ENCODE peak calls at places on chromosome 5, in nine cellular contexts. N, U, S, M, O, E, X, C and T are unnamed samples. For H3K4me1, the result is how much of the 10 kb centered on the place peaks cover.

GRCh38 chr5:113221294-113222176 is 213.3 kb downstream of the TSSK1B start:
- DNase-seq in S (no peak), N (no peak), M (no peak), E (no peak), C (no peak), O (no peak), U (no peak), X (peak), T (no peak)

GRCh38 chr5:159100928-159101646 is 1.4 kb upstream of the EBF1 start:
- DNase-seq in U (peak), X (no peak), C (no peak), E (no peak), M (no peak), S (no peak), O (no peak), N (no peak), T (no peak)

GRCh38 chr5:172690258-172691075 is 49.4 kb downstream of the NEURL1B start:
- DNase-seq in M (no peak), C (no peak), U (no peak), E (no peak), N (no peak), X (no peak), O (no peak), S (no peak), T (no peak)

GRCh38 chr5:157820593-157821252 is 38.2 kb downstream of the CLINT1 start:
- DNase-seq in S (peak), E (no peak), U (peak), X (peak), M (no peak), N (peak), O (no peak), C (no peak), T (no peak)

GRCh38 chr5:148949871-148950863 is 112.7 kb downstream of the SH3TC2 start:
- DNase-seq in M (peak), N (peak), E (no peak), O (peak), X (peak), C (no peak), S (peak), U (no peak), T (peak)

GRCh38 chr5:67338416-67338815 is 141.8 kb upstream of the CD180 start:
- DNase-seq in U (no peak), C (no peak), E (no peak), S (no peak), N (no peak), M (no peak), X (no peak), O (no peak), T (no peak)

GRCh38 chr5:56003179-56003578 is 8.4 kb upstream of the IL6ST start:
- DNase-seq in E (peak), X (peak), C (no peak), M (no peak), N (peak), U (no peak), O (no peak), S (no peak), T (no peak)

GRCh38 chr5:159518361-159518760 is 188.1 kb upstream of the IL12B start:
- DNase-seq in O (peak), E (no peak), N (no peak), M (no peak), S (no peak), C (peak), U (no peak), X (peak), T (peak)

GRCh38 chr5:152632380-152632779 is 227.3 kb upstream of the NMUR2 start:
- DNase-seq in E (no peak), X (no peak), C (no peak), U (no peak), S (no peak), O (no peak), M (no peak), N (no peak), T (no peak)

GRCh38 chr5:82956600-82956999 is 120.6 kb downstream of the TMEM167A start:
- DNase-seq in U (no peak), M (no peak), N (no peak), C (no peak), O (no peak), S (no peak), X (no peak), E (no peak), T (no peak)

GRCh38 chr5:41908374-41909079 is 4.4 kb downstream of the RIMOC1 start:
- DNase-seq in C (no peak), U (no peak), O (no peak), S (no peak), E (no peak), X (no peak), N (no peak), M (no peak), T (no peak)

GRCh38 chr5:122705876-122706275 is 69.0 kb upstream of the SNX2 start:
- DNase-seq in S (no peak), M (no peak), U (no peak), N (no peak), X (no peak), O (no peak), E (no peak), C (no peak), T (no peak)

GRCh38 chr5:1359031-1359645 is 14.2 kb upstream of the CLPTM1L start:
- DNase-seq in S (no peak), N (no peak), M (no peak), U (no peak), C (no peak), O (no peak), E (no peak), X (no peak), T (no peak)

GRCh38 chr5:26009742-26010141 is 1028.6 kb downstream of the CDH9 start:
- DNase-seq in O (no peak), X (peak), S (no peak), M (no peak), N (peak), U (no peak), C (no peak), E (no peak), T (no peak)

GRCh38 chr5:115379622-115380344 is 83.3 kb upstream of the CCDC112 start:
- DNase-seq in U (no peak), C (peak), E (no peak), X (peak), S (no peak), N (no peak), O (no peak), M (no peak), T (no peak)

GRCh38 chr5:112694853-112695709 is 42.6 kb upstream of the APC start:
- DNase-seq in O (no peak), M (no peak), U (no peak), N (peak), E (no peak), X (no peak), C (no peak), S (no peak), T (no peak)

GRCh38 chr5:73740274-73740790 is 114.3 kb downstream of the ARHGEF28 start:
- DNase-seq in M (no peak), U (no peak), N (no peak), O (no peak), S (no peak), E (no peak), X (no peak), C (no peak), T (no peak)

GRCh38 chr5:9653811-9654210 is 23.7 kb upstream of the TAS2R1 start:
- DNase-seq in X (peak), C (no peak), E (no peak), M (peak), O (no peak), U (no peak), N (peak), S (peak), T (no peak)

GRCh38 chr5:149486726-149487635 is 64.3 kb downstream of the CSNK1A1 start:
- DNase-seq in N (no peak), E (no peak), U (no peak), S (no peak), O (no peak), X (peak), C (no peak), M (no peak), T (no peak)

DNA sequence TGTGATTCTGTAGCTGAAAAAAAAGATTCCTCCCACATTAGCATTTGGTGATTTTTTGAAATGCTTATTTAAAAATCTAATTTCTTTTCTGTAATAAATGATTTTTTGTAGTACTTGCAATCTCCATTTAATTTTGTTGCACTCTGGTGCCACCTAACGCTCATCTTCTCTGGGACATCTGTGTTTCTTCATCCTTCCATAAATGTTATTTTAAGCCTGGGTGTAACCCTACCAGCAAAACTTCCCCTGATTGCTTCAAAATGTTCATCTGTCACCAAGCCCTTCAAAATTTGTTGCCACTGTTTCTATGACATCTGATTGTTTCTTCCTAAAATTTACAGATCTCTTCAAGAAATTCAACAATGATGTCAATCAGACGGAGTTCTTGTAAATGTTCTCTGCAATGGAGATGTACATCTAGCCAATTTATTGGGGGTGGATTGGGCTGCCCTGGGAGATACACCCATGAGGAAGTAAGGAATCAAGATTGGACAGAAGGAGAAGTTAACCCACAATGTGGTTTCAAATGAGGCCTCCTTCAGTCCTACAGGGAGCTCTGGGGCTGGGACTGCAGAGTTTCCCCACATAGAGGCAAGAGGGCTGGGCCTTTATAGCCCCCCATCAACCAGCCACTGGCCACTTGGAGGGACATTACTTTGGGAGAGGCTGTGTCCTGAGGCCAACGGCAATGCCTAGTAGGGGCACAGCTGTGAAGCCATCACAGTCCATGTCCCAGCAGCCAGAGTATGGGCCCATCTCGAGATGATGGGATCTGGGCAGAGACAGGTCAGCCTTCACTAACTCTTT is 23.3 kb downstream of the MCTP1 start:
- DNase-seq in S (no peak), C (no peak), X (peak), U (no peak), M (no peak), E (no peak), N (peak), O (no peak), T (no peak)
- TF ChIP-seq CTCF in S (peak), C (no peak), X (peak), U (peak), M (peak), E (no peak), N (peak), O (no peak), T (peak)

GRCh38 chr5:134000116-134000515 is 4.7 kb downstream of the VDAC1 start:
- DNase-seq in C (no peak), U (no peak), X (no peak), N (no peak), O (no peak), E (no peak), M (peak), S (no peak), T (no peak)

GRCh38 chr5:134003064-134003956 is 1.5 kb downstream of the VDAC1 start:
- DNase-seq in O (no peak), E (no peak), U (no peak), C (no peak), S (no peak), N (no peak), M (no peak), X (peak), T (peak)

GRCh38 chr5:134000696-134001453 is 3.9 kb downstream of the VDAC1 start:
- DNase-seq in N (no peak), O (no peak), S (no peak), X (no peak), C (no peak), E (no peak), M (no peak), U (no peak), T (no peak)

GRCh38 chr5:134003957-134004625 is 684 bp downstream of the VDAC1 start:
- DNase-seq in N (peak), M (peak), X (no peak), C (peak), E (peak), U (peak), O (peak), S (peak), T (peak)

GRCh38 chr5:134001938-134002731 is 2.6 kb downstream of the VDAC1 start:
- DNase-seq in N (no peak), M (no peak), C (no peak), E (no peak), S (no peak), U (no peak), X (peak), O (no peak), T (no peak)
- H3K4me1 ChIP-seq in N (under half), M (half or more), C (under half), E (half or more), S (half or more), U (under half), X (under half), O (under half), T (under half)

GRCh38 chr5:36059571-36060515 is 6.8 kb downstream of the UGT3A2 start:
- DNase-seq in N (no peak), X (peak), E (no peak), O (no peak), C (no peak), U (no peak), S (no peak), M (no peak), T (no peak)

GRCh38 chr5:36058776-36059175 is 7.9 kb downstream of the UGT3A2 start:
- DNase-seq in U (no peak), S (no peak), C (no peak), X (no peak), O (no peak), N (no peak), M (no peak), E (no peak), T (no peak)

GRCh38 chr5:36066001-36066539 is 612 bp downstream of the UGT3A2 start:
- DNase-seq in X (no peak), S (no peak), O (no peak), N (no peak), M (no peak), U (no peak), C (no peak), E (no peak), T (no peak)

GRCh38 chr5:36055984-36056383 is 10.7 kb downstream of the UGT3A2 start:
- DNase-seq in N (no peak), M (no peak), U (no peak), X (no peak), C (no peak), O (no peak), E (no peak), S (no peak), T (no peak)

DNA sequence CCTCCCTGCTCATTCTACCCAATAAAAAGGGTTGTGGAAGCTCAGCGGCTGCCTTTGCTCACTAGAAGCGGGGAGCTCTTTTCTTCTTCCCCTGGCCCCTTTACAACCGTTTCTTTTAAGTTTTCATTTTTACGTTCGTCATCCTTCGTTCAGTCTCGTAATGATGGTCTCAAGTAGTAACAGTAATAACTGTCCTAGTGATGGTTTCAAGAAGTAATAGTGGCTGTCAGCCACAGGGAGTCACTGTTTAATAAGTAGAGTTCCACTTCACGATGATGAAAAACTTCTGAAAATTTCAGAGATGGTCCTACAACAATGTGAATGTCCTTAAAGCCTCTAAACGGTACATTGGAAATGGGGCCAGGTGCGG is 6.2 kb downstream of the UGT3A2 start:
- DNase-seq in X (peak), E (no peak), C (no peak), O (no peak), S (no peak), M (no peak), N (no peak), U (peak), T (no peak)
- TF ChIP-seq CTCF in X (peak), E (no peak), C (no peak), O (no peak), S (no peak), M (no peak), N (peak), U (peak), T (no peak)

DNA sequence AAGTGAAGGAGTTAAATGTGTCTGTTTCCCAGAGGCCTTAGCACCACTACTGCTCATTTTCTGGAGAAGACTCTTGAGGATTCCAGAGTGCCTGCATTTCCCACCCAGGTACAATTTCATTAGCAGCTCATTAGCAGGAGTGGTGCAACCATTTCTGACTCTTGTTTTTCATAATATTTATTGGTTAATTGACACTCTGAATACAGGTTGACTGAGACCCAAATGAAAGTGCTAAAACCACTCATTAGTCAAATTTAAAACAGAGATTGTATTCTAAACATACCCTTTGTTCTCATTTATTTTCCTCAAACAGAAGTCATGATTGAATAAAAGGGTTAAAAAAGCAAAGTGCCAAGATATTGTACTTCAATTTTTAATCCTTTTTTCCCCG is 134.5 kb downstream of the SIL1 start:
- DNase-seq in X (no peak), U (no peak), O (no peak), E (no peak), M (no peak), S (no peak), N (no peak), C (no peak), T (no peak)
- H3K4me1 ChIP-seq in X (under half), U (under half), O (under half), E (under half), M (under half), S (under half), N (under half), C (under half), T (under half)

GRCh38 chr5:151219789-151220188 is 4.1 kb downstream of the CCDC69 start:
- DNase-seq in S (no peak), M (no peak), C (no peak), N (no peak), U (no peak), X (no peak), E (no peak), O (no peak), T (no peak)
- TF ChIP-seq CTCF in S (peak), M (peak), C (peak), N (no peak), U (peak), X (peak), E (no peak), O (no peak), T (peak)

GRCh38 chr5:143145388-143145787 is 258.1 kb downstream of the NR3C1 start:
- DNase-seq in E (no peak), O (no peak), M (no peak), N (no peak), X (no peak), U (no peak), S (no peak), C (no peak), T (no peak)
- H3K4me1 ChIP-seq in E (under half), O (under half), M (half or more), N (under half), X (under half), U (under half), S (under half), C (under half), T (under half)

DNA sequence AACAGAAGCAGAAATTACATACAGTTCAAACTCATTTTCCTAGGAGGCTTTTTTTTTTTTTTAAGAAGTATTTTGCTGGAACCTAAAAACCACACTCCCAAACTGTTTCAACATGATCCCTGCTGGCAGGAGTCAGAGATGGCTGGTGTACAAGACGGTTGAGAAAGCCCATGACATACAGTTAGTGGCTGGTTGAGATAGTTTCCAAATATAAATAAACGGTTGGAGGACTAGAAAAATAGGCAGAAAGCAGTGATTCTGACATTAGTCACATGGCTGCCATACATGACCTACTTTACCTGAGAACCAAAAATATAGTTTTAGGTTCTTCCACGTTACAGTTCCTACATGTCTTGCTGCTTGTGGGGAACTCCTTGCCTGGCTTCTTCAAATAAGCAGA is 31.7 kb upstream of the BASP1 start:
- DNase-seq in U (no peak), X (peak), O (peak), C (no peak), N (no peak), S (no peak), M (peak), E (no peak), T (no peak)
- TF ChIP-seq CTCF in U (no peak), X (no peak), O (no peak), C (no peak), N (no peak), S (no peak), M (no peak), E (no peak), T (no peak)